ENCODE peak calls at places on chromosome X, in seven cellular contexts. One of them, this sample, is unnamed.

GRCh38 chrX:12702509-12703091 is 88.6 kb upstream of the PRPS2 start:
- DNase-seq in GM06990: no peak
- DNase-seq in stomach: no peak
- DNase-seq in tibial artery: no peak
- DNase-seq in astrocyte: no peak
- DNase-seq in OCI-LY7: peak
- DNase-seq in fibroblast of lung: no peak
- DNase-seq in this sample: no peak

GRCh38 chrX:78123190-78123589 is 16.3 kb downstream of the TAF9B start:
- DNase-seq in GM06990: no peak
- DNase-seq in stomach: no peak
- DNase-seq in tibial artery: no peak
- DNase-seq in astrocyte: peak
- DNase-seq in OCI-LY7: no peak
- DNase-seq in fibroblast of lung: no peak
- DNase-seq in this sample: no peak

GRCh38 chrX:69158166-69159040 is 6.8 kb downstream of the PJA1 start:
- DNase-seq in GM06990: peak
- DNase-seq in stomach: peak
- DNase-seq in tibial artery: peak
- DNase-seq in astrocyte: peak
- DNase-seq in OCI-LY7: peak
- DNase-seq in fibroblast of lung: peak
- DNase-seq in this sample: peak

GRCh38 chrX:139971394-139971749 is 6.1 kb upstream of the CXorf66 start:
- DNase-seq in GM06990: no peak
- DNase-seq in stomach: no peak
- DNase-seq in tibial artery: no peak
- DNase-seq in astrocyte: no peak
- DNase-seq in OCI-LY7: no peak
- DNase-seq in fibroblast of lung: no peak
- DNase-seq in this sample: no peak

GRCh38 chrX:110791206-110791605 is 4.4 kb downstream of the CHRDL1 start:
- DNase-seq in GM06990: no peak
- DNase-seq in stomach: no peak
- DNase-seq in tibial artery: no peak
- DNase-seq in astrocyte: no peak
- DNase-seq in OCI-LY7: no peak
- DNase-seq in fibroblast of lung: no peak
- DNase-seq in this sample: no peak

GRCh38 chrX:80879916-80880315 is 70.2 kb upstream of the BRWD3 start:
- DNase-seq in GM06990: no peak
- DNase-seq in stomach: no peak
- DNase-seq in tibial artery: no peak
- DNase-seq in astrocyte: no peak
- DNase-seq in OCI-LY7: no peak
- DNase-seq in fibroblast of lung: no peak
- DNase-seq in this sample: no peak

GRCh38 chrX:9341305-9342201 is 123.3 kb upstream of the TBL1X start:
- DNase-seq in GM06990: peak
- DNase-seq in stomach: peak
- DNase-seq in tibial artery: peak
- DNase-seq in astrocyte: peak
- DNase-seq in OCI-LY7: peak
- DNase-seq in fibroblast of lung: peak
- DNase-seq in this sample: peak

GRCh38 chrX:119417842-119418241 is 18.7 kb downstream of the SLC25A43 start:
- DNase-seq in GM06990: no peak
- DNase-seq in stomach: no peak
- DNase-seq in tibial artery: no peak
- DNase-seq in astrocyte: no peak
- DNase-seq in OCI-LY7: peak
- DNase-seq in fibroblast of lung: peak
- DNase-seq in this sample: no peak

GRCh38 chrX:153864561-153865320 is 21.2 kb downstream of the L1CAM start:
- DNase-seq in GM06990: no peak
- DNase-seq in stomach: no peak
- DNase-seq in tibial artery: no peak
- DNase-seq in astrocyte: no peak
- DNase-seq in OCI-LY7: no peak
- DNase-seq in fibroblast of lung: no peak
- DNase-seq in this sample: no peak

GRCh38 chrX:71936632-71937031 is 26.0 kb downstream of the NHSL2 start:
- DNase-seq in GM06990: no peak
- DNase-seq in stomach: no peak
- DNase-seq in tibial artery: no peak
- DNase-seq in astrocyte: no peak
- DNase-seq in OCI-LY7: no peak
- DNase-seq in fibroblast of lung: no peak
- DNase-seq in this sample: no peak

GRCh38 chrX:38561951-38562719 is 793 bp downstream of the TSPAN7 start:
- DNase-seq in GM06990: no peak
- DNase-seq in stomach: no peak
- DNase-seq in tibial artery: peak
- DNase-seq in astrocyte: no peak
- DNase-seq in OCI-LY7: no peak
- DNase-seq in fibroblast of lung: no peak
- DNase-seq in this sample: no peak

GRCh38 chrX:22300130-22300529 is 27.4 kb downstream of the CBLL2 start:
- DNase-seq in GM06990: peak
- DNase-seq in stomach: no peak
- DNase-seq in tibial artery: peak
- DNase-seq in astrocyte: peak
- DNase-seq in OCI-LY7: no peak
- DNase-seq in fibroblast of lung: peak
- DNase-seq in this sample: peak

GRCh38 chrX:120238947-120239346 is 11.7 kb upstream of the ZBTB33 start:
- DNase-seq in GM06990: no peak
- DNase-seq in stomach: no peak
- DNase-seq in tibial artery: no peak
- DNase-seq in astrocyte: no peak
- DNase-seq in OCI-LY7: no peak
- DNase-seq in fibroblast of lung: no peak
- DNase-seq in this sample: peak

GRCh38 chrX:118254611-118255010 is 91.3 kb upstream of the WDR44 start:
- DNase-seq in GM06990: no peak
- DNase-seq in stomach: peak
- DNase-seq in tibial artery: no peak
- DNase-seq in astrocyte: peak
- DNase-seq in OCI-LY7: peak
- DNase-seq in fibroblast of lung: peak
- DNase-seq in this sample: peak

GRCh38 chrX:53263597-53264094 is 17.7 kb downstream of the IQSEC2 start:
- DNase-seq in GM06990: no peak
- DNase-seq in stomach: no peak
- DNase-seq in tibial artery: no peak
- DNase-seq in astrocyte: peak
- DNase-seq in OCI-LY7: no peak
- DNase-seq in fibroblast of lung: peak
- DNase-seq in this sample: no peak

GRCh38 chrX:16444353-16444752 is 205.6 kb upstream of the S100G start:
- DNase-seq in GM06990: no peak
- DNase-seq in stomach: no peak
- DNase-seq in tibial artery: no peak
- DNase-seq in astrocyte: peak
- DNase-seq in OCI-LY7: no peak
- DNase-seq in fibroblast of lung: peak
- DNase-seq in this sample: no peak

GRCh38 chrX:12548746-12549145 is 242.5 kb upstream of the PRPS2 start:
- DNase-seq in GM06990: no peak
- DNase-seq in stomach: no peak
- DNase-seq in tibial artery: no peak
- DNase-seq in astrocyte: no peak
- DNase-seq in OCI-LY7: peak
- DNase-seq in fibroblast of lung: peak
- DNase-seq in this sample: peak

GRCh38 chrX:36930491-36930890 is 77.7 kb upstream of the FAM47C start:
- DNase-seq in GM06990: no peak
- DNase-seq in stomach: no peak
- DNase-seq in tibial artery: no peak
- DNase-seq in astrocyte: no peak
- DNase-seq in OCI-LY7: no peak
- DNase-seq in fibroblast of lung: no peak
- DNase-seq in this sample: no peak

GRCh38 chrX:45628041-45628440 is 427.4 kb upstream of the DIPK2B start:
- DNase-seq in GM06990: no peak
- DNase-seq in stomach: no peak
- DNase-seq in tibial artery: no peak
- DNase-seq in astrocyte: peak
- DNase-seq in OCI-LY7: no peak
- DNase-seq in fibroblast of lung: peak
- DNase-seq in this sample: no peak

GRCh38 chrX:49876750-49877149 is 2.5 kb upstream of the USP27X start:
- DNase-seq in GM06990: no peak
- DNase-seq in stomach: no peak
- DNase-seq in tibial artery: no peak
- DNase-seq in astrocyte: no peak
- DNase-seq in OCI-LY7: peak
- DNase-seq in fibroblast of lung: peak
- DNase-seq in this sample: peak

GRCh38 chrX:71616672-71617529 is 1.4 kb downstream of the CXCR3 start:
- DNase-seq in GM06990: no peak
- DNase-seq in stomach: no peak
- DNase-seq in tibial artery: no peak
- DNase-seq in astrocyte: no peak
- DNase-seq in OCI-LY7: no peak
- DNase-seq in fibroblast of lung: no peak
- DNase-seq in this sample: no peak

GRCh38 chrX:17474892-17475291 is 99.9 kb downstream of the NHS start:
- DNase-seq in GM06990: no peak
- DNase-seq in stomach: no peak
- DNase-seq in tibial artery: no peak
- DNase-seq in astrocyte: peak
- DNase-seq in OCI-LY7: no peak
- DNase-seq in fibroblast of lung: no peak
- DNase-seq in this sample: no peak

GRCh38 chrX:26511621-26512363 is 295.8 kb downstream of the MAGEB5 start:
- DNase-seq in GM06990: no peak
- DNase-seq in stomach: no peak
- DNase-seq in tibial artery: no peak
- DNase-seq in astrocyte: no peak
- DNase-seq in OCI-LY7: no peak
- DNase-seq in fibroblast of lung: no peak
- DNase-seq in this sample: no peak

GRCh38 chrX:68018248-68019203 is 414.8 kb downstream of the OPHN1 start:
- DNase-seq in GM06990: no peak
- DNase-seq in stomach: no peak
- DNase-seq in tibial artery: no peak
- DNase-seq in astrocyte: no peak
- DNase-seq in OCI-LY7: no peak
- DNase-seq in fibroblast of lung: peak
- DNase-seq in this sample: peak
- TF ChIP-seq CTCF in GM06990: no peak
- TF ChIP-seq CTCF in stomach: no peak
- TF ChIP-seq CTCF in tibial artery: no peak
- TF ChIP-seq CTCF in astrocyte: peak
- TF ChIP-seq CTCF in OCI-LY7: peak
- TF ChIP-seq CTCF in fibroblast of lung: peak
- TF ChIP-seq CTCF in this sample: peak

DNA sequence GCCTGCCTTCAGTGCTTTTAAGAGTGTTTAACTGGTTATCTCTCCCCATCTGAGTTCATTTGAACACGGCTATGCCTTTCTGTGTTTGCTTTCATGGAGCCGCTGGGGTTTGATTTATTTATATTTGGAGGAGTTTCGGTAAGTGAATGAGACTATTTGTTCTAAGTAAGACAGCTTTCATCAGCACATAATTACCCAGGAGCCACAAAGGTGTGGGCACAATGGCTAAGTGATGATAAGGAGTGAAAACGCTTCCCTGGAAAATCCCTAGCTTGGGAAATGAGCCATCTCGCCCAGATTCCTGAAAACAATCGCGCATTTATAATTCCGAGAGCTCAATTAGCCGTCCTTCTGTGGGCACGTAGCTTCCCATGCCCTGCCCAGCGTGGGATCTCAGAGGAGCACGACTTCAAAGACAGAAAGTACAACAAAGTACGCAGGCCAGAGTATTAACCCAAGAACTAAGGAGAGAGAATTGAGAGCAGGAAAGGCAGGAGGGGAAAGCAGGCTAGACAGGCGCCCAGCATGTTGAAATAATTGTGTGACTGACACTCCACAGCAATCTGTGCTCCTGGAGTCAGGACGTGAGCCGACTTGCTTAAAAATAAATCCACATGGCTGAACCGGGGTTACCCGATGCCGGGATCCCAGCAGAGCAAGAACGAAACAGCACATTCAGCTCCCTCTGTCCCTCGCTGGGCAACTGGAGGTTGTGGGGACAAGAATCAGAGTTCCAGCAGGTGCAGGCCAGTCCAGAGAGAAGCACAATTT is 99.0 kb downstream of the DHRSX start:
- DNase-seq in GM06990: no peak
- DNase-seq in stomach: peak
- DNase-seq in tibial artery: no peak
- DNase-seq in astrocyte: peak
- DNase-seq in OCI-LY7: no peak
- DNase-seq in fibroblast of lung: peak
- DNase-seq in this sample: peak
- H3K4me3 ChIP-seq in GM06990: no peak
- H3K4me3 ChIP-seq in stomach: no peak
- H3K4me3 ChIP-seq in tibial artery: no peak
- H3K4me3 ChIP-seq in astrocyte: peak
- H3K4me3 ChIP-seq in OCI-LY7: no peak
- H3K4me3 ChIP-seq in fibroblast of lung: no peak
- H3K4me3 ChIP-seq in this sample: no peak

DNA sequence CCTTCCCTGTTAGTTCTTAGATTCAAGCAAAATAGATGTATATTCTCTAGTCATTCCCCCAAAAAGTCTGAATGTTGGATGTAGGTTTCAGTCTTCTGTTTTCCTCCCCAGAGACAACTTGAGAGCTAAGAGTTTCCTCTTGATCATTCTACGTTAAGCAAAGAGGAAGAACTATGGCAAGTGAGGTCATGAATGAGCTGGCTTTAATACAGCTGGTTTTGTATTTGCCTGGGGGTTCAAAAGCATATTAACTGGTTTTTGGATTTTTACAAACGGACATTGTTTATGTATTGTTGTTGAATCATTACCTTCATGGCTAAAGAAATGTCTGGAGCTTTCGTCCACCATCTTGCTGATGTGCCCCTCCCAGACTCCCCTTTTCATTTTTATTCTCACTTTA is 916.7 kb upstream of the POU3F4 start:
- DNase-seq in GM06990: no peak
- DNase-seq in stomach: no peak
- DNase-seq in tibial artery: no peak
- DNase-seq in astrocyte: no peak
- DNase-seq in OCI-LY7: no peak
- DNase-seq in fibroblast of lung: no peak
- DNase-seq in this sample: no peak
- TF ChIP-seq CTCF in GM06990: no peak
- TF ChIP-seq CTCF in stomach: no peak
- TF ChIP-seq CTCF in tibial artery: no peak
- TF ChIP-seq CTCF in astrocyte: no peak
- TF ChIP-seq CTCF in OCI-LY7: no peak
- TF ChIP-seq CTCF in fibroblast of lung: no peak
- TF ChIP-seq CTCF in this sample: no peak

DNA sequence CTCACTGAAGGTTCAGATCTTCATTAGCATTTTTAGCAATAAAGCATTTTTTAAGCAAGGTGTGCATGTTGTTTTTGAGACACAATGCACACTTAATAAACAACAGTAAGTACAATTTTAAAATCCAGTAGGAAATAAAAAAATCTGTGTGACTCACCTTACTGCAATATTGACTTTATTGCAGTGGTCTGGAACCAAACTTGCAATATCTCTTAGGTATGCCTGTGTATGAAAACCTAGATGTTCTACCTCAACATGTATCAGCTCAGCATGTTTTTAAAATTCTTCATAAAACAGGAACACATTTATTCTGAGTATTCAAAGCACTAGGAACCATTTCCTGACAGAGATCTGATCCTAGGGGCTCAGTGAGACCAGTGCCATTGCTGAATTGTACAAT is 26.7 kb downstream of the NR0B1 start:
- DNase-seq in GM06990: no peak
- DNase-seq in stomach: no peak
- DNase-seq in tibial artery: no peak
- DNase-seq in astrocyte: no peak
- DNase-seq in OCI-LY7: no peak
- DNase-seq in fibroblast of lung: no peak
- DNase-seq in this sample: no peak
- H3K4me3 ChIP-seq in GM06990: no peak
- H3K4me3 ChIP-seq in stomach: no peak
- H3K4me3 ChIP-seq in tibial artery: no peak
- H3K4me3 ChIP-seq in astrocyte: no peak
- H3K4me3 ChIP-seq in OCI-LY7: no peak
- H3K4me3 ChIP-seq in fibroblast of lung: no peak
- H3K4me3 ChIP-seq in this sample: no peak